ENCODE peak calls at places on chromosomes 2 and 18, in four cellular contexts. One of them, this sample, is unnamed.

GRCh38 chr2:156327835-156328401 is 4.6 kb downstream of the NR4A2 start:
- DNase-seq in K562: no peak
- DNase-seq in HepG2: no peak
- DNase-seq in WTC11: no peak
- DNase-seq in this sample: no peak

GRCh38 chr2:127619191-127619590 is 26.8 kb upstream of the GPR17 start:
- DNase-seq in K562: no peak
- DNase-seq in WTC11: no peak
- DNase-seq in HepG2: no peak
- DNase-seq in this sample: no peak

GRCh38 chr2:129753261-129753660 is 226.2 kb upstream of the RAB6C start:
- DNase-seq in K562: no peak
- DNase-seq in HepG2: no peak
- DNase-seq in WTC11: no peak
- DNase-seq in this sample: no peak

GRCh38 chr2:66445076-66445724 is 10.3 kb downstream of the MEIS1 start:
- DNase-seq in HepG2: no peak
- DNase-seq in K562: no peak
- DNase-seq in WTC11: peak
- DNase-seq in this sample: no peak

GRCh38 chr2:240225116-240225515 is 84.7 kb upstream of the OTOS start:
- DNase-seq in K562: no peak
- DNase-seq in HepG2: no peak
- DNase-seq in WTC11: no peak
- DNase-seq in this sample: no peak

GRCh38 chr2:157055660-157056199 is 201.8 kb upstream of the GALNT5 start:
- DNase-seq in WTC11: no peak
- DNase-seq in K562: peak
- DNase-seq in HepG2: peak
- DNase-seq in this sample: peak

GRCh38 chr2:98861601-98862000 is 74.4 kb downstream of the CRACDL start:
- DNase-seq in K562: no peak
- DNase-seq in HepG2: no peak
- DNase-seq in WTC11: no peak
- DNase-seq in this sample: no peak

GRCh38 chr2:113117594-113118262 is 9.7 kb upstream of the IL1RN start:
- DNase-seq in WTC11: no peak
- DNase-seq in HepG2: no peak
- DNase-seq in K562: peak
- DNase-seq in this sample: no peak

GRCh38 chr2:2775018-2775417 is 443.9 kb upstream of the MYT1L start:
- DNase-seq in HepG2: no peak
- DNase-seq in WTC11: no peak
- DNase-seq in K562: no peak
- DNase-seq in this sample: no peak

GRCh38 chr2:17830053-17831034 is 14.1 kb downstream of the MSGN1 start:
- DNase-seq in HepG2: peak
- DNase-seq in K562: peak
- DNase-seq in WTC11: peak
- DNase-seq in this sample: peak

GRCh38 chr2:222688912-222689311 is 17.5 kb downstream of the MOGAT1 start:
- DNase-seq in HepG2: no peak
- DNase-seq in K562: no peak
- DNase-seq in WTC11: no peak
- DNase-seq in this sample: no peak

GRCh38 chr2:42359304-42359749 is 1.7 kb downstream of the COX7A2L start:
- DNase-seq in HepG2: no peak
- DNase-seq in K562: no peak
- DNase-seq in WTC11: no peak
- DNase-seq in this sample: no peak

GRCh38 chr2:216651370-216651881 is 18.2 kb downstream of the IGFBP2 start:
- DNase-seq in K562: no peak
- DNase-seq in WTC11: no peak
- DNase-seq in HepG2: no peak
- DNase-seq in this sample: no peak

GRCh38 chr18:79007440-79007839 is 27.8 kb downstream of the SALL3 start:
- DNase-seq in HepG2: no peak
- DNase-seq in WTC11: no peak
- DNase-seq in K562: no peak
- DNase-seq in this sample: no peak

GRCh38 chr18:79008356-79008940 is 28.8 kb downstream of the SALL3 start:
- DNase-seq in K562: no peak
- DNase-seq in HepG2: no peak
- DNase-seq in WTC11: no peak
- DNase-seq in this sample: no peak

GRCh38 chr18:79011300-79011870 is 31.8 kb downstream of the SALL3 start:
- DNase-seq in HepG2: no peak
- DNase-seq in K562: no peak
- DNase-seq in WTC11: no peak
- DNase-seq in this sample: no peak

GRCh38 chr18:79006106-79006795 is 26.6 kb downstream of the SALL3 start:
- DNase-seq in HepG2: no peak
- DNase-seq in K562: no peak
- DNase-seq in WTC11: no peak
- DNase-seq in this sample: no peak

DNA sequence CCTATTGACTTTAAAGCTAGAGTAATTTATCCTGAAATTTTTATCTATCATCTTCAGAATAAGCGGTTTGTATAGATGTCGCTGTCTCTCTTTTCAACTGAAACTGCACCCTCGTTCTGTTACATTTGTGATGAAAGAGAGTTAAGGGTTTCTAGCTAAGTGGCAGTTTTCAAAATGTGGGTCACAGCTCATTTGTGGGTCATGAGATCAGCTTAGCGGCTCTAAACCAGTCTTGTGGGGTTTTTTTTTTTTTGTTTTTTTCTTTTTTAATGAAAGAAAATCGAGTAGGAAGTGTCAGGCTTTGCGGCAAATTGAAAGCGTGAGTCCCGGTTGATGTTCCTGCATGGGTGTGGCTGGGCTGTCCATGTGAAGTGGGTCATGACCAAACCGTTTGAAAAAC is 31.2 kb downstream of the SALL3 start:
- DNase-seq in WTC11: no peak
- DNase-seq in K562: no peak
- DNase-seq in HepG2: no peak
- DNase-seq in this sample: no peak
- TF ChIP-seq ELF4 in WTC11: no peak
- TF ChIP-seq ELF4 in K562: no peak
- TF ChIP-seq ELF4 in HepG2: no peak
- TF ChIP-seq ELF4 in this sample: no peak

GRCh38 chr2:35035883-35036282 is 1319.7 kb upstream of the CRIM1 start:
- DNase-seq in HepG2: no peak
- DNase-seq in WTC11: no peak
- DNase-seq in K562: no peak
- DNase-seq in this sample: peak
- TF ChIP-seq ELF4 in HepG2: no peak
- TF ChIP-seq ELF4 in WTC11: no peak
- TF ChIP-seq ELF4 in K562: no peak
- TF ChIP-seq ELF4 in this sample: no peak

GRCh38 chr2:54995553-54995952 is 54.7 kb downstream of the RTN4 start:
- DNase-seq in WTC11: no peak
- DNase-seq in K562: no peak
- DNase-seq in HepG2: no peak
- DNase-seq in this sample: no peak

GRCh38 chr2:55003706-55004639 is 46.3 kb downstream of the RTN4 start:
- DNase-seq in WTC11: no peak
- DNase-seq in K562: no peak
- DNase-seq in HepG2: no peak
- DNase-seq in this sample: no peak

GRCh38 chr2:55000335-55000734 is 49.9 kb downstream of the RTN4 start:
- DNase-seq in WTC11: no peak
- DNase-seq in HepG2: no peak
- DNase-seq in K562: no peak
- DNase-seq in this sample: no peak

GRCh38 chr2:54997826-54998225 is 52.4 kb downstream of the RTN4 start:
- DNase-seq in HepG2: no peak
- DNase-seq in WTC11: no peak
- DNase-seq in K562: no peak
- DNase-seq in this sample: no peak

DNA sequence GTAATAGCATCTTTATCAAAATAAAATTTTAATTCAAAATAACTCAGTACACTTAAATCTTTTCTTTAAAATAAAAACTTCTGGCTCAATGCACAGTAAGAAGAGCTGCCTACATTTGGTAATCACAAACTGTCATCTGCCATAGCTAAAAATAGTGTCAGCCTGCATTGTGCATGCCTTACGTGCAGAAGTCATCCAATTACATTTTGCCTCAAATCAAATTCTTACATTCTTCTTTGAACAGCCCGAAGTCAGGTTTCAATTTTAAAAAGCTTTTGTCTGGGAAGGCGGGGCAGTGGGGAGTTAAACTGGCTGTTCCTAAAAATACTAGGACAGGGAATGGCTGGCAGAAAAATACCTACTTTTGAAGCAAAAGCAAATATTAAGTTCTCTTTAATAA is 51.1 kb downstream of the RTN4 start:
- DNase-seq in WTC11: no peak
- DNase-seq in HepG2: no peak
- DNase-seq in K562: no peak
- DNase-seq in this sample: no peak
- TF ChIP-seq ELF4 in WTC11: no peak
- TF ChIP-seq ELF4 in HepG2: no peak
- TF ChIP-seq ELF4 in K562: no peak
- TF ChIP-seq ELF4 in this sample: no peak

DNA sequence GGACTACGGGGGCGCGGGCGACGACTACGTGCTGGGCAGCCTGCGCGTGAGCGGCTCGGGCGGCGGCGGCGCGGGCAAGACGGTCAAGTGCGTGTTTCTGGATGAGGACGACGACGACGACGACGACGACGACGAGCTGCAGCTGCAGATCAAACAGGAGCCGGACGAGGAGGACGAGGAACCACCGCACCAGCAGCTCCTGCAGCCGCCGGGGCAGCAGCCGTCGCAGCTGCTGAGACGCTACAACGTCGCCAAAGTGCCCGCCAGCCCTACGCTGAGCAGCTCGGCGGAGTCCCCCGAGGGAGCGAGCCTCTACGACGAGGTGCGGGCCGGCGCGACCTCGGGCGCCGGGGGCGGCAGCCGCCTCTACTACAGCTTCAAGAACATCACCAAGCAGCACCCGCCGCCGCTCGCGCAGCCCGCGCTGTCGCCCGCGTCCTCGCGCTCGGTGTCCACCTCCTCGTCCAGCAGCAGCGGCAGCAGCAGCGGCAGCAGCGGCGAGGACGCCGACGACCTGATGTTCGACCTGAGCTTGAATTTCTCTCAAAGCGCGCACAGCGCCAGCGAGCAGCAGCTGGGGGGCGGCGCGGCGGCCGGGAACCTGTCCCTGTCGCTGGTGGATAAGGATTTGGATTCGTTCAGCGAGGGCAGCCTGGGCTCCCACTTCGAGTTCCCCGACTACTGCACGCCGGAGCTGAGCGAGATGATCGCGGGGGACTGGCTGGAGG is 1.3 kb downstream of the SOX11 start:
- DNase-seq in HepG2: no peak
- DNase-seq in K562: no peak
- DNase-seq in WTC11: peak
- DNase-seq in this sample: no peak
- TF ChIP-seq ELF4 in HepG2: no peak
- TF ChIP-seq ELF4 in K562: no peak
- TF ChIP-seq ELF4 in WTC11: no peak
- TF ChIP-seq ELF4 in this sample: no peak

DNA sequence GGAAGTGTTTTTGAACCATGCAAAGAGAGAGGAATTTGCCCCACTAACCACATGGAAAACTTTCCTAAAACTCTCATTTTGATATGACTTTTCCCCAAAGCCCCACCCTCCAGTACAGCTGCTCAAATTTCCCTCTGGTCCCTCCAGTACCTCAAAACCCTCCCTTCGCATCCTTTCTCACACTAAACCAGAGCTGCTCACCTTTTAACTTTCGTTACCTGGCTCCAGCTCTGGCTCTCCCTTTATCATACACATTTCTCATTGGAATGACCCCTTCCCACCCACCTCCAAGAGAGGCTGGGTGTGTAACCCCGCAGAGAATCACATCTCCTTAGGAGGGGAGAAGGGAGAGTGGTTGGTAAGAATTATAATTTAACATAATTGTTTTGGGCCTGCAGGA is 86.8 kb upstream of the NDUFV2 start:
- DNase-seq in K562: no peak
- DNase-seq in WTC11: no peak
- DNase-seq in HepG2: no peak
- DNase-seq in this sample: no peak
- TF ChIP-seq ELF4 in K562: no peak
- TF ChIP-seq ELF4 in WTC11: no peak
- TF ChIP-seq ELF4 in HepG2: no peak
- TF ChIP-seq ELF4 in this sample: no peak

This sample was measured in HEK293T.